ENCODE peak calls at places on chromosome 15, in four cellular contexts. B is fibroblast of villous mesenchyme; Q is neural crest cell; V is CD4-positive, alpha-beta T cell. Y is an unnamed sample.

GRCh38 chr15:92840149-92840548 is 60.0 kb upstream of the CHD2 start:
- DNase-seq in Q (no peak), V (no peak), B (no peak), Y (no peak)

GRCh38 chr15:71136159-71137137 is 21.2 kb downstream of the THSD4 start:
- DNase-seq in B (peak), V (no peak), Q (no peak), Y (no peak)

GRCh38 chr15:40252438-40253178 is 13.7 kb downstream of the PAK6 start:
- DNase-seq in B (peak), V (no peak), Q (peak), Y (peak)

GRCh38 chr15:89382288-89382687 is 47.7 kb upstream of the POLG start:
- DNase-seq in Q (no peak), B (no peak), V (no peak), Y (no peak)

GRCh38 chr15:67142142-67143092 is 77.0 kb downstream of the SMAD3 start:
- DNase-seq in V (no peak), Q (no peak), B (peak), Y (no peak)

GRCh38 chr15:44296625-44297524 is 8.4 kb downstream of the GOLM2 start:
- DNase-seq in Q (no peak), V (no peak), B (peak), Y (no peak)

GRCh38 chr15:57158589-57158988 is 217.7 kb upstream of the CGNL1 start:
- DNase-seq in Q (no peak), V (no peak), B (no peak), Y (no peak)

GRCh38 chr15:57566840-57567239 is 24.9 kb upstream of the MYZAP start:
- DNase-seq in Q (no peak), B (peak), V (no peak), Y (no peak)

GRCh38 chr15:25772500-25772899 is 90.6 kb downstream of the ATP10A start:
- DNase-seq in Q (no peak), V (no peak), B (no peak), Y (no peak)

GRCh38 chr15:48965972-48966371 is 2.3 kb upstream of the SHC4 start:
- DNase-seq in V (no peak), Q (no peak), B (peak), Y (no peak)
- TF ChIP-seq CTCF in V (no peak), Q (no peak), B (peak), Y (peak)

GRCh38 chr15:38474155-38474757 is 20.3 kb downstream of the FAM98B start:
- DNase-seq in Q (no peak), V (no peak), B (peak), Y (no peak)
- TF ChIP-seq CTCF in Q (peak), V (peak), B (peak), Y (peak)

DNA sequence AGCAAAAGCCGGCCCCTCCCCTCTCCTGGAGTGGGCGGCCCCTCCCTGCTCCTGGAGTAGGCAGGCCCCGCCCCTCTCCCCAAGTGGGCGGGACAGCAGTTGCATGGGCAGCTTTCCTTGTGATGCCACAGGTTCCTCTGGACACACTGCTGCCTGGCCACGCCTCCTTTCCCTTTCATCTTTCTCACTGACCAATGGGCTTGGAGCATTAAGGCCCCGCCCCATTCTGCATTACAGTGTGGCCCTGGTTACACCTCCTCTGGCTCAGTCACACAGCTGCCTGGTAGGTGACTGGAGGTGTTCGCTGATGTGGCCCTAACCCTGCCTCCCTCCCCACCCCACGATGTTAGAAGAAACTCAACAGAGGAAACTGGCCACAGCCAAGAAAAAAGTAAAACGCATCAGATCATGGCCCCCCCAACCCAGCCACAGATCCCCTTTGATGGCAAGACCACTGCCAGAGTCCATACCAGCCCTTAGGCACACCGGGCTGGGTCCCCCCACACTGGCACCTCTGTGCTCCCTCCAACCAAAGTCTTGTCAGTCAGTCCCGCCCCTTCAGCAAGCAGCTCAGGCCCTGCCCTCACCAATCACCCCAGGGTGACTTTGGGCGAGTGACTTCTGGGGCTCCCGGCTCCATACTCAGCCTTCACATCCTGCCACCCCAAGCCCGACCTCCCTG is 84.3 kb downstream of the ADAMTS7 start:
- DNase-seq in B (no peak), V (no peak), Q (no peak), Y (no peak)
- TF ChIP-seq CTCF in B (no peak), V (no peak), Q (no peak), Y (no peak)

GRCh38 chr15:46865155-46865554 is 852.1 kb upstream of the SEMA6D start:
- DNase-seq in Q (no peak), V (no peak), B (no peak), Y (no peak)
- TF ChIP-seq CTCF in Q (no peak), V (no peak), B (no peak), Y (no peak)

GRCh38 chr15:58762285-58762684 is 8.8 kb upstream of the MINDY2 start:
- DNase-seq in V (no peak), Q (no peak), B (no peak), Y (no peak)

GRCh38 chr15:58760385-58761009 is 10.6 kb upstream of the MINDY2 start:
- DNase-seq in B (no peak), V (no peak), Q (no peak), Y (no peak)

GRCh38 chr15:58762731-58763130 is 8.4 kb upstream of the MINDY2 start:
- DNase-seq in V (no peak), Q (no peak), B (no peak), Y (no peak)

GRCh38 chr15:58758141-58758540 is 8.6 kb upstream of the ADAM10 start:
- DNase-seq in Q (no peak), B (peak), V (no peak), Y (no peak)

GRCh38 chr15:58761010-58761388 is 10.1 kb upstream of the MINDY2 start:
- DNase-seq in Q (no peak), V (no peak), B (no peak), Y (no peak)
- TF ChIP-seq CTCF in Q (no peak), V (peak), B (peak), Y (peak)

Y was measured in chondrocyte.